ENCODE peak calls at places on chromosomes 11 and 22, in four cellular contexts. G, W, N and T are unnamed samples.

GRCh38 chr11:57413681-57414080 is 13.2 kb downstream of the SLC43A3 start:
- DNase-seq in G (no peak), W (no peak), N (no peak), T (no peak)

GRCh38 chr22:49352361-49353169 is 475.1 kb downstream of the BRD1 start:
- DNase-seq in G (no peak), W (no peak), N (no peak), T (no peak)

GRCh38 chr11:72621008-72621610 is 53.1 kb downstream of the PDE2A start:
- DNase-seq in G (no peak), W (no peak), N (no peak), T (no peak)

GRCh38 chr11:34869425-34869824 is 46.8 kb downstream of the APIP start:
- DNase-seq in G (no peak), W (no peak), N (no peak), T (no peak)

GRCh38 chr22:25403752-25404471 is 160.6 kb upstream of the GRK3 start:
- DNase-seq in G (peak), W (peak), N (no peak), T (no peak)

GRCh38 chr22:23281406-23282088 is 101.2 kb downstream of the BCR start:
- DNase-seq in G (peak), W (peak), N (peak), T (peak)

GRCh38 chr11:15909937-15910598 is 446.3 kb downstream of the SOX6 start:
- DNase-seq in G (no peak), W (no peak), N (no peak), T (no peak)

GRCh38 chr11:2579315-2580060 is 120.3 kb downstream of the KCNQ1OT1 start:
- DNase-seq in G (no peak), W (no peak), N (no peak), T (no peak)

GRCh38 chr11:10651579-10652361 is 41.8 kb downstream of the IRAG1 start:
- DNase-seq in G (no peak), W (peak), N (no peak), T (no peak)

GRCh38 chr22:22556995-22557925 is 1.8 kb downstream of the PRAME start:
- DNase-seq in G (no peak), W (no peak), N (no peak), T (no peak)

GRCh38 chr11:15499684-15500083 is 385.0 kb downstream of the INSC start:
- DNase-seq in G (no peak), W (no peak), N (no peak), T (no peak)

GRCh38 chr11:68977781-68978625 is 2.8 kb downstream of the MRGPRD start:
- DNase-seq in G (no peak), W (no peak), N (no peak), T (no peak)

GRCh38 chr11:2951235-2952110 is 22.3 kb upstream of the PHLDA2 start:
- DNase-seq in G (no peak), W (no peak), N (no peak), T (no peak)